ENCODE peak calls at places on chromosomes 12 and 14, in nine cellular contexts. H is Peyer's patch, F is breast epithelium, S is H54, B is adrenal gland, X is IMR-90, T is esophagus squamous epithelium, E is body of pancreas, Q is upper lobe of left lung. D is an unnamed sample.

GRCh38 chr14:101456246-101457159 is 104.8 kb upstream of the DIO3 start:
- DNase-seq in H (no peak), F (no peak), S (no peak), B (no peak), X (no peak), T (no peak), E (no peak), Q (no peak), D (no peak)

GRCh38 chr12:58341791-58342190 is 400.4 kb downstream of the ATP23 start:
- DNase-seq in H (no peak), F (no peak), S (no peak), B (no peak), X (peak), T (no peak), E (no peak), Q (no peak), D (no peak)

GRCh38 chr14:102620413-102620812 is 28.0 kb downstream of the RCOR1 start:
- DNase-seq in H (no peak), F (no peak), S (no peak), B (no peak), X (peak), T (no peak), E (no peak), Q (no peak), D (no peak)

GRCh38 chr14:50845166-50845565 is 14.2 kb upstream of the NIN start:
- DNase-seq in H (no peak), F (no peak), S (no peak), B (no peak), X (no peak), T (no peak), E (no peak), Q (no peak), D (no peak)

GRCh38 chr12:111312016-111312415 is 56.9 kb downstream of the PHETA1 start:
- DNase-seq in H (no peak), F (no peak), S (no peak), B (no peak), X (no peak), T (no peak), E (no peak), Q (no peak), D (no peak)

GRCh38 chr14:102784892-102785597 is 7.8 kb downstream of the TRAF3 start:
- DNase-seq in H (no peak), F (no peak), S (no peak), B (no peak), X (no peak), T (no peak), E (no peak), Q (no peak), D (no peak)

GRCh38 chr12:32615441-32615840 is 63.7 kb upstream of the DNM1L start:
- DNase-seq in H (no peak), F (no peak), S (no peak), B (no peak), X (no peak), T (no peak), E (no peak), Q (no peak), D (no peak)

GRCh38 chr14:91509878-91510170 is 286 bp downstream of the PPP4R3A start:
- DNase-seq in H (no peak), F (no peak), S (no peak), B (no peak), X (no peak), T (no peak), E (no peak), Q (no peak), D (peak)

GRCh38 chr14:50739186-50739585 is 71.1 kb upstream of the SAV1 start:
- DNase-seq in H (no peak), F (no peak), S (no peak), B (no peak), X (no peak), T (no peak), E (no peak), Q (no peak), D (no peak)

GRCh38 chr14:63523735-63524408 is 19.3 kb downstream of the PPP2R5E start:
- DNase-seq in H (no peak), F (no peak), S (no peak), B (no peak), X (no peak), T (no peak), E (no peak), Q (no peak), D (no peak)

GRCh38 chr12:32107376-32108267 is 975 bp downstream of the BICD1 start:
- DNase-seq in H (peak), F (no peak), S (peak), B (peak), X (peak), T (no peak), E (no peak), Q (no peak), D (no peak)

GRCh38 chr14:103149351-103149750 is 26.1 kb downstream of the TNFAIP2 start:
- DNase-seq in H (no peak), F (no peak), S (no peak), B (no peak), X (no peak), T (no peak), E (no peak), Q (peak), D (no peak)

GRCh38 chr12:56146492-56147460 is 5.6 kb upstream of the MYL6B start:
- DNase-seq in H (no peak), F (no peak), S (no peak), B (peak), X (no peak), T (no peak), E (no peak), Q (no peak), D (no peak)
- TF ChIP-seq POLR2A in H (no peak), F (no peak), S (no peak), B (no peak), X (no peak), T (no peak), E (peak), Q (no peak), D (no peak)

DNA sequence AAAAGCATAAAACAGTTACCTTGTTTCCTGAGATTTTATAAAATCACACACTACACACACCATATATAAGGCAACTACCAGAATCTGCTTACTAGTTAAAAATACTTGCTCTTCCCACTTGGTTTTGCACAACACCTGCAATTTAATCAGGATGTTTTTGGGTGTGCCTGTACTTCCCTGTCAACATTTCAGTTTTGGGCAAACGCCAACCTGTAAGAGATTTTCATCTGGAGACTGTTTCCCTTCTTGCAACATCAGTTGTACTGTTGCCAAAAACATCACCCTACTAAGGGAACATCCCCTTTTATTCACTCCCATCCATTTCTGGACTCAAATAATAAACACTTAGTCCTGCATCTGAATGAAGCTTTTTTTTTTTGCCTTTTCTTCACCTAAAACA is 172.3 kb downstream of the DUSP6 start:
- DNase-seq in H (no peak), F (no peak), S (no peak), B (peak), X (peak), T (no peak), E (no peak), Q (peak), D (no peak)
- TF ChIP-seq POLR2A in H (no peak), F (no peak), S (no peak), B (no peak), X (no peak), T (no peak), E (no peak), Q (no peak), D (no peak)

GRCh38 chr12:103978384-103978982 is 12.8 kb downstream of the TDG start:
- DNase-seq in H (no peak), F (no peak), S (no peak), B (no peak), X (no peak), T (no peak), E (no peak), Q (no peak), D (no peak)
- TF ChIP-seq POLR2A in H (no peak), F (no peak), S (no peak), B (no peak), X (no peak), T (no peak), E (no peak), Q (no peak), D (no peak)

DNA sequence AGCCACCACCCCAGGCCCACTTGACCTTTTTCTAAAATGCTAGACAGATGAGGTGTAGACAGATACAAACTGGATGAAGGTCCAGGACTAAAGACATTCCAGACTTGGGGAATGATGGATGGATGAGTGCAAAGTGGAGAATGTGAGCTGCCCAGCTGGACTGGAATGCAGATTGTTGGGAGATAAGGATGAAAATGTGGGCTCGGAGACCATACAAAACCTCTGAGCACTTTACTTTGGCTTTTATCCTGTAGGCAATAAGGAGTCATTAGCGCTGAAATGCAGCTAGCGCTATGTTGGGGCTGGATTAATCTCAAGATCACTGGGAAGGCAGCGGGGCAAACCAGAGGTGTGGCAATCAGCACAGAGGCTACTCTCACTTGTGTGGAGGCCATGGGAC is 64.7 kb upstream of the GNPNAT1 start:
- DNase-seq in H (no peak), F (no peak), S (no peak), B (no peak), X (no peak), T (no peak), E (no peak), Q (no peak), D (no peak)
- TF ChIP-seq POLR2A in H (no peak), F (no peak), S (no peak), B (no peak), X (no peak), T (no peak), E (no peak), Q (no peak), D (no peak)

DNA sequence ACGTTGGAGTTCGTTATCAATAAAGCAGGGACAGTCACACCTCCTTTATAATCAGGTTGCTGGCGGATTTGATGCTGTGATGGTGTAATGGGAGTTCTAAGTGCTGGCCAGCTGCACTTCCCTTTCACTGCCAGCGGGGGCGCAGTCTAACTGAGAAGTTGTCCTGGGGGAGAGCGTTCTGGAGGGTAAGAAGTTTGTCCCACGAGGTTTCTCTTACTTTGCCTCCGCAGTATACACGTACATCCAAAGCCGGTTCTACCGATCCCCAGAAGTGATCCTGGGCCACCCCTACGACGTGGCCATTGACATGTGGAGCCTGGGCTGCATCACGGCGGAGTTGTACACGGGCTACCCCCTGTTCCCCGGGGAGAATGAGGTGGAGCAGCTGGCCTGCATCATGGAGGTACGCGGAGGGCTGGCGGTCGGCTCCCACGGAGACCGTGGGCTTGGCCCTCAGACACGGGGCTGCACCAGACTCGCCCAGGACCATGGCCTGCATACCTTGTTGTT is 42.7 kb downstream of the DYRK4 start:
- DNase-seq in H (peak), F (peak), S (peak), B (peak), X (peak), T (peak), E (peak), Q (peak), D (peak)
- TF ChIP-seq POLR2A in H (peak), F (no peak), S (peak), B (no peak), X (no peak), T (no peak), E (peak), Q (no peak), D (no peak)

GRCh38 chr12:49622501-49623141 is 740 bp upstream of the PRPF40B start:
- DNase-seq in H (peak), F (no peak), S (no peak), B (no peak), X (peak), T (no peak), E (no peak), Q (no peak), D (no peak)

GRCh38 chr12:49626169-49626835 is 2.9 kb downstream of the PRPF40B start:
- DNase-seq in H (no peak), F (no peak), S (no peak), B (no peak), X (peak), T (no peak), E (no peak), Q (no peak), D (no peak)

GRCh38 chr12:49621651-49622500 is 1.5 kb upstream of the PRPF40B start:
- DNase-seq in H (no peak), F (no peak), S (no peak), B (peak), X (no peak), T (no peak), E (no peak), Q (no peak), D (no peak)

GRCh38 chr12:49624919-49625577 is 1.7 kb downstream of the PRPF40B start:
- DNase-seq in H (no peak), F (no peak), S (peak), B (peak), X (peak), T (no peak), E (no peak), Q (no peak), D (no peak)

GRCh38 chr12:49623142-49623899 is at the start of gene PRPF40B:
- DNase-seq in H (peak), F (peak), S (peak), B (peak), X (peak), T (peak), E (peak), Q (peak), D (no peak)
- TF ChIP-seq POLR2A in H (peak), F (peak), S (peak), B (peak), X (peak), T (peak), E (peak), Q (peak), D (peak)

GRCh38 chr12:8026282-8026637 is 6.3 kb upstream of the FOXJ2 start:
- DNase-seq in H (no peak), F (no peak), S (no peak), B (no peak), X (no peak), T (no peak), E (no peak), Q (no peak), D (no peak)
- TF ChIP-seq POLR2A in H (peak), F (peak), S (no peak), B (peak), X (no peak), T (no peak), E (no peak), Q (peak), D (no peak)

GRCh38 chr12:65824314-65824563 is at the start of gene HMGA2:
- DNase-seq in H (no peak), F (no peak), S (no peak), B (peak), X (peak), T (no peak), E (peak), Q (peak), D (no peak)
- TF ChIP-seq POLR2A in H (no peak), F (no peak), S (no peak), B (no peak), X (no peak), T (no peak), E (no peak), Q (no peak), D (no peak)

GRCh38 chr12:96240656-96241055 is 46.5 kb downstream of the ELK3 start:
- DNase-seq in H (no peak), F (no peak), S (no peak), B (no peak), X (no peak), T (no peak), E (no peak), Q (no peak), D (no peak)

GRCh38 chr12:96242597-96242996 is 48.4 kb downstream of the ELK3 start:
- DNase-seq in H (no peak), F (no peak), S (no peak), B (peak), X (no peak), T (no peak), E (no peak), Q (no peak), D (no peak)

GRCh38 chr12:96239711-96240234 is 45.6 kb downstream of the ELK3 start:
- DNase-seq in H (no peak), F (no peak), S (no peak), B (no peak), X (no peak), T (no peak), E (no peak), Q (no peak), D (peak)

GRCh38 chr12:96240251-96240650 is 46.1 kb downstream of the ELK3 start:
- DNase-seq in H (no peak), F (no peak), S (no peak), B (no peak), X (no peak), T (no peak), E (no peak), Q (no peak), D (no peak)

DNA sequence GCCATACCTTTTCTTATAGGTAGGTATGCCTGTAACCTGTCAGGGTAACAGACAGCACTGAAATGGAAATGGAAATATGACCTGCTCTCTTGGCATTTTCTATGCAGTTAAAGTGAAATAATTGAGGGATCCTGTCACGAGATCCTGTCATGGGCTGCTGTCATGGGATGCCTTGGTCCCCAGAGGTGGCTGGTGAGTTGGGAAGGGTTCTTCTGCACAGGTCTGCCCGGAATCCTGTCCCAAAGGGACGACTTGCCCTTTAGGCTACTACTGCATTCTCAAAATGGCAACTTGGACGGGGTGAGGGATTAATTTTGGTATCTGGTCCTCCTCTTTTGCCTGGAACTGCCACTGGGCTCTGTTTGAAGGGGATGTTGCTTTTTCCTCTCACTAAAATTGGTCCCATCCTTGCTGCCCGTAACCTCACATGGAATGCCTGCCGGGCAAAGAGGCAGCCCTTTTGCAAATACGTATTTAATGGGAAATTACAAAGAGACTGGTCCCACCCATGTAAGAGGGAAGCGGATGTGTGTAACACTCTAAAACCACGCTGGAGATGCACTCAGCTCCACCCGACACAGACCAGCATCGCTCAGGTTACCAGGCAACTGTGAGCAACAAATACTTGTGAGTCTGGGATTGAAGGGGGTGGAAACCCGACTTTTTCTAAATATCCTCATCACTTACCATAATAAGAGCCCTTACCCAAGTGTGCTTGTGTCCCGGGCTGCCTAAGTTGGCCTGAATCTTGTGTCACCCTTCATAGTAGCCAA is 47.5 kb downstream of the ELK3 start:
- DNase-seq in H (peak), F (no peak), S (no peak), B (no peak), X (peak), T (no peak), E (no peak), Q (peak), D (no peak)
- TF ChIP-seq POLR2A in H (no peak), F (no peak), S (no peak), B (no peak), X (no peak), T (no peak), E (no peak), Q (no peak), D (no peak)

DNA sequence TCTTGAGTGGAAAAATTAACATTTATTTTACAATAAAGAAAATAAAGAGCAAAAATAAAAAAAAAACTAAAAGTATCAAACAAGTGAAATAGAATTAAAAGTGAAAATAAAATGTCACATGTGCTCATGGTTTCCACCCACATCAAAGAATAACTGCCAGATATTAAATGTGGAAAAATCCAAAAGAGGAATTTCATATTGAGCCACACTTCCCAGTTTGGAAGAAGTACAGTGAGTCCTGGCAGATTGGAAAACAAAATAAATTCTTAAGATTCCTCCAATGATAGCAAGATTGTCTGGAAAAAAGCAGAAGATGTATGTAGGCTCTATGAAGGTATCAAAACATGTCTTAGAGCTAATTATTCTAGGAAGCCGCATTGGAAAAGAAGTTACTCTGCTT is 1019.5 kb downstream of the SLC6A15 start:
- DNase-seq in H (no peak), F (no peak), S (no peak), B (no peak), X (no peak), T (no peak), E (no peak), Q (no peak), D (no peak)
- TF ChIP-seq POLR2A in H (no peak), F (no peak), S (no peak), B (no peak), X (no peak), T (no peak), E (no peak), Q (no peak), D (no peak)